ENCODE peak calls at places on chromosomes 7 and 10, in six cellular contexts. One of them, this sample, is unnamed.

GRCh38 chr7:159093351-159093971 is 51.2 kb downstream of the VIPR2 start:
- DNase-seq in SK-N-SH: no peak
- DNase-seq in GM12878: no peak
- DNase-seq in H1: no peak
- DNase-seq in HepG2: no peak
- DNase-seq in GM12891: no peak
- DNase-seq in this sample: no peak

GRCh38 chr10:37752309-37752875 is 105.0 kb downstream of the ZNF248 start:
- DNase-seq in HepG2: no peak
- DNase-seq in GM12891: no peak
- DNase-seq in SK-N-SH: no peak
- DNase-seq in H1: no peak
- DNase-seq in GM12878: no peak
- DNase-seq in this sample: no peak

GRCh38 chr7:325811-326210 is 35.8 kb downstream of the FOXL3 start:
- DNase-seq in H1: no peak
- DNase-seq in GM12878: no peak
- DNase-seq in SK-N-SH: no peak
- DNase-seq in GM12891: no peak
- DNase-seq in HepG2: no peak
- DNase-seq in this sample: no peak

GRCh38 chr7:86926732-86927131 is 132.7 kb downstream of the ELAPOR2 start:
- DNase-seq in SK-N-SH: peak
- DNase-seq in H1: no peak
- DNase-seq in GM12891: no peak
- DNase-seq in HepG2: peak
- DNase-seq in GM12878: no peak
- DNase-seq in this sample: no peak

GRCh38 chr7:114229251-114229650 is 185.4 kb upstream of the FOXP2 start:
- DNase-seq in HepG2: no peak
- DNase-seq in SK-N-SH: no peak
- DNase-seq in GM12878: no peak
- DNase-seq in GM12891: no peak
- DNase-seq in H1: no peak
- DNase-seq in this sample: no peak

GRCh38 chr7:104791065-104791464 is 222.9 kb upstream of the KMT2E start:
- DNase-seq in HepG2: no peak
- DNase-seq in SK-N-SH: no peak
- DNase-seq in GM12878: no peak
- DNase-seq in H1: no peak
- DNase-seq in GM12891: no peak
- DNase-seq in this sample: no peak

GRCh38 chr10:10865303-10865702 is 152.4 kb upstream of the CELF2 start:
- DNase-seq in GM12891: no peak
- DNase-seq in H1: no peak
- DNase-seq in SK-N-SH: no peak
- DNase-seq in HepG2: no peak
- DNase-seq in GM12878: no peak
- DNase-seq in this sample: no peak

GRCh38 chr7:139635521-139636240 is 112.2 kb downstream of the CLEC2L start:
- DNase-seq in HepG2: no peak
- DNase-seq in H1: no peak
- DNase-seq in GM12891: no peak
- DNase-seq in SK-N-SH: no peak
- DNase-seq in GM12878: no peak
- DNase-seq in this sample: no peak

GRCh38 chr7:30910369-30911073 is 1.1 kb upstream of the AQP1 start:
- DNase-seq in GM12878: no peak
- DNase-seq in H1: no peak
- DNase-seq in GM12891: no peak
- DNase-seq in HepG2: no peak
- DNase-seq in SK-N-SH: peak
- DNase-seq in this sample: no peak

GRCh38 chr10:21584834-21585530 is 51.0 kb downstream of the MLLT10 start:
- DNase-seq in GM12891: no peak
- DNase-seq in HepG2: no peak
- DNase-seq in GM12878: no peak
- DNase-seq in SK-N-SH: no peak
- DNase-seq in H1: no peak
- DNase-seq in this sample: no peak

GRCh38 chr10:21421794-21422193 is 103.7 kb downstream of the SKIDA1 start:
- DNase-seq in SK-N-SH: no peak
- DNase-seq in HepG2: no peak
- DNase-seq in H1: no peak
- DNase-seq in GM12891: no peak
- DNase-seq in GM12878: no peak
- DNase-seq in this sample: no peak

GRCh38 chr10:47412177-47412730 is 28.2 kb upstream of the ZNF488 start:
- DNase-seq in GM12878: no peak
- DNase-seq in SK-N-SH: no peak
- DNase-seq in HepG2: no peak
- DNase-seq in GM12891: no peak
- DNase-seq in H1: no peak
- DNase-seq in this sample: no peak

GRCh38 chr10:78194539-78195402 is 161.1 kb downstream of the RPS24 start:
- DNase-seq in GM12891: no peak
- DNase-seq in H1: no peak
- DNase-seq in HepG2: no peak
- DNase-seq in SK-N-SH: peak
- DNase-seq in GM12878: no peak
- DNase-seq in this sample: no peak

GRCh38 chr10:103653581-103654020 is 160.1 kb downstream of the NEURL1 start:
- DNase-seq in HepG2: no peak
- DNase-seq in GM12878: no peak
- DNase-seq in GM12891: no peak
- DNase-seq in H1: no peak
- DNase-seq in SK-N-SH: no peak
- DNase-seq in this sample: no peak

DNA sequence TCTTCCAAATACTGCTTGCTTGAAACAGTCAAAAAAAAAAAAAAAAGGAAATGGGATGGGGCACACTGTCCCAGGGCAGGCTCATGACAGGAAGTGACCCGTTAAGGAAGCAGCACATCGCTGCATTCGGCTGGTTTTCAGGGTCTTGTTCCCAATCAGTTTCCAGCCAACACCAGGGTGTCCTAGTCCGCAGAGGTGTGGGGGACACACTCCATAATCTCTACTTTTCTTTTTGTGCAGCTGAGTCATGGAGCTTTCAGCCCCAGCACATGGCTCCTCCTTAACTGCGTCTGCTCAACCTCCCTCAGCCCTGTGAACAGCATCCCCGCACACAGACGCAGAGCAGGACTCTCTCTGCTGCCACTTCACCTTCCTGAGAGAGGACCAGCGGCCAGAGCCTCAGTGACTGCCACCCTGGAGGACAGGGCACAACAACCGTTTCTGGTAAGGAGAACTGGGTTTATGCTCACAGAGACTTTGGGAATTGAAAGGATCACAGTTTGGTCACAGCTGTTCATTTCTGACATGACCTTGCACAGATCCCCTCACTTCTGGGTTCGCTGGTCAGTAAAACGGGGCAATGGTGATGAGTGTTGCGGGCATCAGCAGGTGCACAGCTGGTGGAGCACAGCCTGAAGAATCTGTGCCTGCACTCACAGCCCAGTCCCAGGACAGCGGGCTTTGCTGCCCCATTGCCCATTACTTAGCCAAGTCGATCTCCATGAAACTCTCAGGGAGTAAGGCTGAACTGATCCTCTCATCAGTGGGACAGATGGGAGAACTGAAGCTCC is at the start of gene GIMAP5:
- DNase-seq in SK-N-SH: no peak
- DNase-seq in H1: no peak
- DNase-seq in GM12878: no peak
- DNase-seq in HepG2: no peak
- DNase-seq in GM12891: no peak
- DNase-seq in this sample: no peak
- TF ChIP-seq TAF1 in SK-N-SH: no peak
- TF ChIP-seq TAF1 in H1: no peak
- TF ChIP-seq TAF1 in GM12878: peak
- TF ChIP-seq TAF1 in HepG2: no peak
- TF ChIP-seq TAF1 in GM12891: peak
- TF ChIP-seq TAF1 in this sample: no peak

GRCh38 chr7:75823198-75823910 is 9.7 kb upstream of the CCL24 start:
- DNase-seq in GM12878: no peak
- DNase-seq in SK-N-SH: no peak
- DNase-seq in HepG2: no peak
- DNase-seq in H1: no peak
- DNase-seq in GM12891: no peak
- DNase-seq in this sample: no peak
- TF ChIP-seq POLR2AphosphoS5 in GM12878: no peak
- TF ChIP-seq POLR2AphosphoS5 in SK-N-SH: no peak
- TF ChIP-seq POLR2AphosphoS5 in HepG2: no peak
- TF ChIP-seq POLR2AphosphoS5 in H1: no peak
- TF ChIP-seq POLR2AphosphoS5 in GM12891: no peak
- TF ChIP-seq POLR2AphosphoS5 in this sample: no peak

DNA sequence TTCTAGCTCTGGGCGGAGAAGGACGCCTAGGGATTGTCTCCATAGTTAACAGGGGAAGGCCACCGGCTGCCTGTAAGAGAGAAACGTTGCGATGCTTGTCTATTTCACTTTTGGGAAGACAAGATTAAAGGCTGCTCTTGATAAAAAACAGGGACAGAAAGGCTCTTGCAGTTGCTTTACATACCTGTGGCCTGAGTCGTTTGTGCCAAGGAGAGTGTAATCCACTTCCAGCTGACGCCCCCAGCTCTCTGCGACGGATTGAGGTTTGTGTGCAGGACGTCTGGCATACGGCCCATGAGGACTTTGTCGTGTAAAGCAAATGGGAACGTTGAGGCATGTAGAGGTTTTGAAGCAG is 1.1 kb downstream of the MAP3K8 start:
- DNase-seq in H1: no peak
- DNase-seq in GM12878: no peak
- DNase-seq in SK-N-SH: no peak
- DNase-seq in HepG2: no peak
- DNase-seq in GM12891: no peak
- DNase-seq in this sample: no peak
- TF ChIP-seq TAF1 in H1: no peak
- TF ChIP-seq TAF1 in GM12878: no peak
- TF ChIP-seq TAF1 in SK-N-SH: no peak
- TF ChIP-seq TAF1 in HepG2: no peak
- TF ChIP-seq TAF1 in GM12891: no peak
- TF ChIP-seq TAF1 in this sample: no peak

GRCh38 chr7:127057918-127058317 is 194.8 kb downstream of the GRM8 start:
- DNase-seq in SK-N-SH: no peak
- DNase-seq in HepG2: no peak
- DNase-seq in GM12878: no peak
- DNase-seq in GM12891: no peak
- DNase-seq in H1: no peak
- DNase-seq in this sample: no peak
- TF ChIP-seq POLR2AphosphoS5 in SK-N-SH: no peak
- TF ChIP-seq POLR2AphosphoS5 in HepG2: no peak
- TF ChIP-seq POLR2AphosphoS5 in GM12878: no peak
- TF ChIP-seq POLR2AphosphoS5 in GM12891: no peak
- TF ChIP-seq POLR2AphosphoS5 in H1: no peak
- TF ChIP-seq POLR2AphosphoS5 in this sample: no peak

GRCh38 chr10:116134316-116134715 is 138.7 kb downstream of the GFRA1 start:
- DNase-seq in GM12878: no peak
- DNase-seq in HepG2: no peak
- DNase-seq in SK-N-SH: no peak
- DNase-seq in GM12891: no peak
- DNase-seq in H1: no peak
- DNase-seq in this sample: no peak
- TF ChIP-seq TAF1 in GM12878: no peak
- TF ChIP-seq TAF1 in HepG2: no peak
- TF ChIP-seq TAF1 in SK-N-SH: no peak
- TF ChIP-seq TAF1 in GM12891: no peak
- TF ChIP-seq TAF1 in H1: no peak
- TF ChIP-seq TAF1 in this sample: no peak

DNA sequence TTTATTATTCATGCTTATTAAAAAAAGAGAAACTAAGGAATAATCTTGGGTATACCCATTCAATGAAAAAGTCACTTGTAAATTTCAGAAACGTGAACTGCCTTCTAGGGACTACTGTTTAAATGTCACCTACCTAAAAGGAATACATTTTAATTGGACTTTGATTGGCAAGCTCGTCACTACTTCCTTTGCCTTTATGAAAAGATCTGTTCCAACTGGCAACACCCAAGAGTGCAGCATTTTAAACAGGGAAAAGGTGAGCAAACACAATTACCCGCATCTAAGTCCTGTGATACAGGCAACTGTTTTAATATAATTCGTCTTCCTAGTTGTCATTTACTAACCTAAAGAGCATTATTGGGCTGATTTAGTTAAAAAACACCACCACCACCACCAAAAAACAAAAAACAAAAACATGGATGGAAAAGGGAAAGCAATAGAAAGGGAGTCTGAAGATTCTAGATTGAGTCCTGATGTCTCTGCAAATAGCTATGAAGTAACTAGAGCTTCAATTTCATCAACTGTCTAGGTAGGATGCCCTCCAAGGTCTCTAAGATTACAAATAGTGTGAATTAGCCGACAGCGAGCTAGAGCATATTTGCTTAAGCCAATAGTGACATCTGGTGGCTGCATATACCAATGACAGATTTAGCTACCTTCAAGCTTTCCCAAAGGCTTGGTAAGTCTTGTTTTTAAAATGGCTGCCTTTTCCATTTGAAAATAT is 33.8 kb upstream of the ICA1 start:
- DNase-seq in H1: peak
- DNase-seq in GM12878: peak
- DNase-seq in SK-N-SH: peak
- DNase-seq in HepG2: peak
- DNase-seq in GM12891: peak
- DNase-seq in this sample: peak
- TF ChIP-seq POLR2AphosphoS5 in H1: no peak
- TF ChIP-seq POLR2AphosphoS5 in GM12878: no peak
- TF ChIP-seq POLR2AphosphoS5 in SK-N-SH: no peak
- TF ChIP-seq POLR2AphosphoS5 in HepG2: no peak
- TF ChIP-seq POLR2AphosphoS5 in GM12891: no peak
- TF ChIP-seq POLR2AphosphoS5 in this sample: no peak